ENCODE peak calls at places on chromosome 18, in eight cellular contexts. One of them, this sample, is unnamed.

GRCh38 chr18:73859998-73860397 is 287.6 kb downstream of the FBXO15 start:
- DNase-seq in GM23338: no peak
- DNase-seq in GM20000: no peak
- DNase-seq in body of pancreas: no peak
- DNase-seq in A549: no peak
- DNase-seq in hepatocyte: no peak
- DNase-seq in AG09309: no peak
- DNase-seq in breast epithelium: no peak
- DNase-seq in this sample: no peak

GRCh38 chr18:6854811-6855210 is 125.3 kb downstream of the ARHGAP28 start:
- DNase-seq in GM23338: no peak
- DNase-seq in GM20000: no peak
- DNase-seq in body of pancreas: no peak
- DNase-seq in A549: no peak
- DNase-seq in hepatocyte: no peak
- DNase-seq in AG09309: no peak
- DNase-seq in breast epithelium: no peak
- DNase-seq in this sample: no peak

GRCh38 chr18:77702686-77703085 is 453.0 kb downstream of the GALR1 start:
- DNase-seq in GM23338: peak; percentile 64
- DNase-seq in GM20000: no peak
- DNase-seq in body of pancreas: no peak
- DNase-seq in A549: peak; percentile 1
- DNase-seq in hepatocyte: peak; percentile 27
- DNase-seq in AG09309: no peak
- DNase-seq in breast epithelium: no peak
- DNase-seq in this sample: no peak

GRCh38 chr18:29737190-29737589 is 1305.4 kb downstream of the DSC3 start:
- DNase-seq in GM23338: no peak
- DNase-seq in GM20000: no peak
- DNase-seq in body of pancreas: no peak
- DNase-seq in A549: no peak
- DNase-seq in hepatocyte: no peak
- DNase-seq in AG09309: no peak
- DNase-seq in breast epithelium: no peak
- DNase-seq in this sample: no peak

GRCh38 chr18:23994361-23994902 is 20.1 kb upstream of the TTC39C start:
- DNase-seq in GM23338: peak; percentile 41
- DNase-seq in GM20000: no peak
- DNase-seq in body of pancreas: no peak
- DNase-seq in A549: no peak
- DNase-seq in hepatocyte: peak; percentile 73
- DNase-seq in AG09309: peak; percentile 78
- DNase-seq in breast epithelium: peak; percentile 36
- DNase-seq in this sample: no peak

GRCh38 chr18:5057348-5058012 is 139.6 kb downstream of the AKAIN1 start:
- DNase-seq in GM23338: peak; percentile 89
- DNase-seq in GM20000: peak; percentile 61
- DNase-seq in body of pancreas: peak; percentile 61
- DNase-seq in A549: peak; percentile 21
- DNase-seq in hepatocyte: peak; percentile 78
- DNase-seq in AG09309: no peak
- DNase-seq in breast epithelium: peak; percentile 22
- DNase-seq in this sample: no peak

GRCh38 chr18:52936931-52937330 is 596.9 kb downstream of the DCC start:
- DNase-seq in GM23338: no peak
- DNase-seq in GM20000: no peak
- DNase-seq in body of pancreas: no peak
- DNase-seq in A549: no peak
- DNase-seq in hepatocyte: no peak
- DNase-seq in AG09309: no peak
- DNase-seq in breast epithelium: no peak
- DNase-seq in this sample: no peak

GRCh38 chr18:25373443-25373842 is 21.5 kb upstream of the ZNF521 start:
- DNase-seq in GM23338: no peak
- DNase-seq in GM20000: no peak
- DNase-seq in body of pancreas: no peak
- DNase-seq in A549: no peak
- DNase-seq in hepatocyte: no peak
- DNase-seq in AG09309: no peak
- DNase-seq in breast epithelium: no peak
- DNase-seq in this sample: no peak

GRCh38 chr18:59015531-59016152 is 124.0 kb upstream of the SEC11C start:
- DNase-seq in GM23338: no peak
- DNase-seq in GM20000: no peak
- DNase-seq in body of pancreas: no peak
- DNase-seq in A549: no peak
- DNase-seq in hepatocyte: no peak
- DNase-seq in AG09309: no peak
- DNase-seq in breast epithelium: no peak
- DNase-seq in this sample: no peak

GRCh38 chr18:12694032-12694431 is 8.5 kb downstream of the CEP76 start:
- DNase-seq in GM23338: no peak
- DNase-seq in GM20000: no peak
- DNase-seq in body of pancreas: no peak
- DNase-seq in A549: no peak
- DNase-seq in hepatocyte: no peak
- DNase-seq in AG09309: no peak
- DNase-seq in breast epithelium: no peak
- DNase-seq in this sample: no peak

GRCh38 chr18:63736856-63737255 is 34.1 kb downstream of the SERPINB11 start:
- DNase-seq in GM23338: no peak
- DNase-seq in GM20000: no peak
- DNase-seq in body of pancreas: no peak
- DNase-seq in A549: peak; percentile 8
- DNase-seq in hepatocyte: no peak
- DNase-seq in AG09309: peak; percentile 16
- DNase-seq in breast epithelium: no peak
- DNase-seq in this sample: no peak

GRCh38 chr18:75489493-75490190 is 62.1 kb upstream of the SMIM21 start:
- DNase-seq in GM23338: no peak
- DNase-seq in GM20000: no peak
- DNase-seq in body of pancreas: no peak
- DNase-seq in A549: peak; percentile 31
- DNase-seq in hepatocyte: peak; percentile 57
- DNase-seq in AG09309: peak; percentile 85
- DNase-seq in breast epithelium: no peak
- DNase-seq in this sample: no peak

GRCh38 chr18:10032331-10032979 is 118.6 kb downstream of the VAPA start:
- DNase-seq in GM23338: peak; percentile 78
- DNase-seq in GM20000: peak; percentile 34
- DNase-seq in body of pancreas: no peak
- DNase-seq in A549: no peak
- DNase-seq in hepatocyte: no peak
- DNase-seq in AG09309: no peak
- DNase-seq in breast epithelium: no peak
- DNase-seq in this sample: no peak
- TF ChIP-seq CTCF in GM23338: peak; percentile 67
- TF ChIP-seq CTCF in GM20000: no peak
- TF ChIP-seq CTCF in body of pancreas: no peak
- TF ChIP-seq CTCF in A549: no peak
- TF ChIP-seq CTCF in hepatocyte: peak; percentile 12
- TF ChIP-seq CTCF in AG09309: no peak
- TF ChIP-seq CTCF in breast epithelium: no peak
- TF ChIP-seq CTCF in this sample: no peak

DNA sequence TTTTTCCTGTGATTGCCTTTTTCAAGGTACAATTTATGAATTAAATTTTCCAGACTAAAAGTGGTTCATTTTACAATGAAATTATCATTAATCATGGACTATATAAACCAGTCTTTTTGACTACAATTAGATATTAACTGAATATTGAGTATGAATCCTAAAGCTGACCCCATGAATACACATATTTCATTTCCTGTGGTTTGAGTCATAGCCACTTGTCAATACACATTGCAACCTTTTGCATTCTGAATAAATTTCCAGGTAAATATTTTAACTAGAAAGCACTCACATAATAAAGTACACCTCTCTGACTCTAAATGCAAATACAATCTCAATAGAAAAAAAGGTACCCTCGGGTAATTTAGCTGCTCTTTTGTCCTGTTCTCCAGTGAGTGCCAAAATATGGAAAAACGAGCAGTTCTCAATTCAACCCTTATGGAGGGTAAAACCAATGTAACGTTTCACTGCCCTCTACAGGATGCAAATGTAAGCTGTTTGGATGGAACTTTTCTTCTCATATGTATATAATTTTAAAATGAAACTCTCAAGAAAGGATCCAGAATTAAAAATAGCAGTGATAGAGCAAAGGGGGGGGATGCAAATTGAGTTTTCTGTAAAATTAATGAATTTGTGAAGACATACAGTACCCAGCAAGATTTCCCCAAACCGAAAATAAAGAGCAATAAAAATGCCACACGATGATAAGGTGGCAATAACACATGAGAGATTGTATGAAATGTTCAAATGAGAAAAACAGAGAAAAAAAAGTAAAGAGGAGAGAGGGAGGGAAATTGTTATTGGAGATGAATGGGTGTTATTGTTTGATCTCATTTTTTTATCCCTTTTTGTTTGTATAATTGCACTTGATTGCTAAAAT is 1795.7 kb upstream of the PIK3C3 start:
- DNase-seq in GM23338: peak; percentile 71
- DNase-seq in GM20000: no peak
- DNase-seq in body of pancreas: no peak
- DNase-seq in A549: no peak
- DNase-seq in hepatocyte: peak; percentile 44
- DNase-seq in AG09309: no peak
- DNase-seq in breast epithelium: no peak
- DNase-seq in this sample: no peak
- TF ChIP-seq CTCF in GM23338: peak; percentile 83
- TF ChIP-seq CTCF in GM20000: no peak
- TF ChIP-seq CTCF in body of pancreas: peak; percentile 45
- TF ChIP-seq CTCF in A549: peak; percentile 34
- TF ChIP-seq CTCF in hepatocyte: peak; percentile 84
- TF ChIP-seq CTCF in AG09309: peak; percentile 12
- TF ChIP-seq CTCF in breast epithelium: peak; percentile 18
- TF ChIP-seq CTCF in this sample: no peak

GRCh38 chr18:35030234-35030989 is 10.8 kb upstream of the MAPRE2 start:
- DNase-seq in GM23338: no peak
- DNase-seq in GM20000: no peak
- DNase-seq in body of pancreas: no peak
- DNase-seq in A549: no peak
- DNase-seq in hepatocyte: peak; percentile 28
- DNase-seq in AG09309: no peak
- DNase-seq in breast epithelium: no peak
- DNase-seq in this sample: no peak
- TF ChIP-seq CTCF in GM23338: no peak
- TF ChIP-seq CTCF in GM20000: no peak
- TF ChIP-seq CTCF in body of pancreas: no peak
- TF ChIP-seq CTCF in A549: no peak
- TF ChIP-seq CTCF in hepatocyte: no peak
- TF ChIP-seq CTCF in AG09309: no peak
- TF ChIP-seq CTCF in breast epithelium: no peak
- TF ChIP-seq CTCF in this sample: no peak

GRCh38 chr18:10546557-10547300 is 20.9 kb downstream of the NAPG start:
- DNase-seq in GM23338: no peak
- DNase-seq in GM20000: no peak
- DNase-seq in body of pancreas: no peak
- DNase-seq in A549: no peak
- DNase-seq in hepatocyte: no peak
- DNase-seq in AG09309: no peak
- DNase-seq in breast epithelium: no peak
- DNase-seq in this sample: no peak
- TF ChIP-seq CTCF in GM23338: no peak
- TF ChIP-seq CTCF in GM20000: no peak
- TF ChIP-seq CTCF in body of pancreas: no peak
- TF ChIP-seq CTCF in A549: no peak
- TF ChIP-seq CTCF in hepatocyte: no peak
- TF ChIP-seq CTCF in AG09309: no peak
- TF ChIP-seq CTCF in breast epithelium: no peak
- TF ChIP-seq CTCF in this sample: no peak

GRCh38 chr18:35072616-35073015 is 31.4 kb downstream of the MAPRE2 start:
- DNase-seq in GM23338: no peak
- DNase-seq in GM20000: no peak
- DNase-seq in body of pancreas: no peak
- DNase-seq in A549: no peak
- DNase-seq in hepatocyte: no peak
- DNase-seq in AG09309: no peak
- DNase-seq in breast epithelium: no peak
- DNase-seq in this sample: no peak
- TF ChIP-seq CTCF in GM23338: no peak
- TF ChIP-seq CTCF in GM20000: no peak
- TF ChIP-seq CTCF in body of pancreas: no peak
- TF ChIP-seq CTCF in A549: no peak
- TF ChIP-seq CTCF in hepatocyte: no peak
- TF ChIP-seq CTCF in AG09309: no peak
- TF ChIP-seq CTCF in breast epithelium: no peak
- TF ChIP-seq CTCF in this sample: no peak

GRCh38 chr18:50338676-50339075 is 36.2 kb upstream of the SKA1 start:
- DNase-seq in GM23338: no peak
- DNase-seq in GM20000: no peak
- DNase-seq in body of pancreas: no peak
- DNase-seq in A549: no peak
- DNase-seq in hepatocyte: no peak
- DNase-seq in AG09309: no peak
- DNase-seq in breast epithelium: no peak
- DNase-seq in this sample: no peak

GRCh38 chr18:50338122-50338521 is 36.7 kb upstream of the SKA1 start:
- DNase-seq in GM23338: no peak
- DNase-seq in GM20000: no peak
- DNase-seq in body of pancreas: no peak
- DNase-seq in A549: no peak
- DNase-seq in hepatocyte: no peak
- DNase-seq in AG09309: no peak
- DNase-seq in breast epithelium: no peak
- DNase-seq in this sample: no peak

GRCh38 chr18:50340078-50340477 is 34.8 kb upstream of the SKA1 start:
- DNase-seq in GM23338: peak; percentile 82
- DNase-seq in GM20000: no peak
- DNase-seq in body of pancreas: no peak
- DNase-seq in A549: no peak
- DNase-seq in hepatocyte: no peak
- DNase-seq in AG09309: no peak
- DNase-seq in breast epithelium: no peak
- DNase-seq in this sample: no peak

GRCh38 chr18:50341443-50341842 is 33.4 kb upstream of the SKA1 start:
- DNase-seq in GM23338: no peak
- DNase-seq in GM20000: no peak
- DNase-seq in body of pancreas: no peak
- DNase-seq in A549: no peak
- DNase-seq in hepatocyte: no peak
- DNase-seq in AG09309: no peak
- DNase-seq in breast epithelium: no peak
- DNase-seq in this sample: no peak
- TF ChIP-seq CTCF in GM23338: no peak
- TF ChIP-seq CTCF in GM20000: no peak
- TF ChIP-seq CTCF in body of pancreas: no peak
- TF ChIP-seq CTCF in A549: no peak
- TF ChIP-seq CTCF in hepatocyte: no peak
- TF ChIP-seq CTCF in AG09309: no peak
- TF ChIP-seq CTCF in breast epithelium: no peak
- TF ChIP-seq CTCF in this sample: no peak

GRCh38 chr18:42072407-42072806 is 117.4 kb downstream of the PIK3C3 start:
- DNase-seq in GM23338: peak; percentile 11
- DNase-seq in GM20000: no peak
- DNase-seq in body of pancreas: no peak
- DNase-seq in A549: no peak
- DNase-seq in hepatocyte: no peak
- DNase-seq in AG09309: no peak
- DNase-seq in breast epithelium: no peak
- DNase-seq in this sample: no peak
- TF ChIP-seq CTCF in GM23338: peak; percentile 49
- TF ChIP-seq CTCF in GM20000: no peak
- TF ChIP-seq CTCF in body of pancreas: no peak
- TF ChIP-seq CTCF in A549: no peak
- TF ChIP-seq CTCF in hepatocyte: no peak
- TF ChIP-seq CTCF in AG09309: peak; percentile 8
- TF ChIP-seq CTCF in breast epithelium: no peak
- TF ChIP-seq CTCF in this sample: no peak

This sample was measured in omental fat pad.